ENCODE peak calls at places on chromosomes 12 and 14, in ten cellular contexts. N, Z, B, V, H, P, F, L, E and Y are unnamed samples.

GRCh38 chr12:41850046-41850445 is 294.6 kb downstream of the GXYLT1 start:
- DNase-seq in N (no peak), Z (no peak), B (no peak), V (no peak), H (no peak), P (no peak), F (no peak), L (no peak), E (no peak), Y (no peak)

GRCh38 chr14:94161979-94162378 is 12.1 kb upstream of the PPP4R4 start:
- DNase-seq in N (no peak), Z (no peak), B (no peak), V (no peak), H (no peak), P (no peak), F (no peak), L (no peak), E (no peak), Y (no peak)

GRCh38 chr14:95834491-95834890 is 42.1 kb upstream of the TUNAR start:
- DNase-seq in N (no peak), Z (no peak), B (no peak), V (no peak), H (no peak), P (no peak), F (no peak), L (no peak), E (no peak), Y (no peak)

GRCh38 chr14:52012635-52013034 is 23.3 kb downstream of the RTRAF start:
- DNase-seq in N (no peak), Z (no peak), B (no peak), V (no peak), H (no peak), P (no peak), F (no peak), L (no peak), E (no peak), Y (no peak)

GRCh38 chr12:62519043-62519442 is 52.4 kb downstream of the MON2 start:
- DNase-seq in N (no peak), Z (no peak), B (no peak), V (no peak), H (peak), P (no peak), F (no peak), L (no peak), E (no peak), Y (no peak)

GRCh38 chr12:49228653-49229052 is 36.2 kb upstream of the TUBA1C start:
- DNase-seq in N (no peak), Z (no peak), B (no peak), V (no peak), H (no peak), P (no peak), F (no peak), L (no peak), E (no peak), Y (no peak)

GRCh38 chr12:3613641-3614180 is 122.7 kb downstream of the PRMT8 start:
- DNase-seq in N (no peak), Z (no peak), B (no peak), V (no peak), H (no peak), P (no peak), F (no peak), L (no peak), E (no peak), Y (no peak)

GRCh38 chr12:96015672-96016071 is 19.5 kb upstream of the HAL start:
- DNase-seq in N (no peak), Z (no peak), B (peak), V (no peak), H (no peak), P (no peak), F (no peak), L (no peak), E (peak), Y (no peak)

GRCh38 chr14:68397827-68398226 is 395.0 kb downstream of the ZFP36L1 start:
- DNase-seq in N (no peak), Z (no peak), B (peak), V (no peak), H (no peak), P (no peak), F (no peak), L (no peak), E (no peak), Y (no peak)